ENCODE peak calls at places on chromosomes 3 and 15, in five cellular contexts. T is germinal center, K is Right ventricle myocardium superior, Z is COR-L47, W is myocyte. G is an unnamed sample.

GRCh38 chr3:10338164-10338470 is 17.2 kb upstream of the SEC13 start:
- DNase-seq in Z (no peak), K (no peak), W (no peak), T (no peak), G (no peak)

GRCh38 chr3:4983739-4984510 is 4.7 kb downstream of the BHLHE40 start:
- DNase-seq in T (peak), Z (no peak), K (no peak), W (peak), G (peak)

GRCh38 chr3:152241142-152242067 is 27.3 kb upstream of the MBNL1 start:
- DNase-seq in T (no peak), K (no peak), W (no peak), Z (no peak), G (no peak)

GRCh38 chr3:181326637-181327223 is 337.2 kb upstream of the DNAJC19 start:
- DNase-seq in W (peak), T (peak), Z (peak), K (no peak), G (no peak)

GRCh38 chr15:22811640-22812039 is 25.2 kb downstream of the NIPA1 start:
- DNase-seq in Z (peak), W (peak), T (no peak), K (peak), G (no peak)

GRCh38 chr3:162376761-162377160 is 880.2 kb downstream of the OTOL1 start:
- DNase-seq in Z (no peak), K (no peak), T (no peak), W (peak), G (no peak)

GRCh38 chr3:23304424-23304823 is 101.3 kb downstream of the UBE2E2 start:
- DNase-seq in K (no peak), W (peak), T (no peak), Z (no peak), G (no peak)

GRCh38 chr15:72227720-72228119 is 3.3 kb downstream of the PKM start:
- DNase-seq in K (no peak), T (no peak), W (peak), Z (no peak), G (peak)

GRCh38 chr15:48974865-48975264 is 11.1 kb upstream of the SHC4 start:
- DNase-seq in T (no peak), Z (no peak), W (no peak), K (no peak), G (no peak)

GRCh38 chr3:107620534-107620933 is 97.8 kb downstream of the BBX start:
- DNase-seq in K (no peak), Z (no peak), W (no peak), T (no peak), G (no peak)

GRCh38 chr3:160343132-160343531 is 55.9 kb downstream of the IFT80 start:
- DNase-seq in K (no peak), W (peak), Z (peak), T (no peak), G (no peak)

GRCh38 chr15:90232941-90233700 is 620 bp downstream of the CIB1 start:
- DNase-seq in W (peak), T (peak), K (peak), Z (no peak), G (peak)

GRCh38 chr3:98906230-98906629 is 4.7 kb upstream of the DCBLD2 start:
- DNase-seq in W (peak), Z (no peak), K (no peak), T (no peak), G (no peak)

GRCh38 chr3:115624898-115625297 is 1.6 kb downstream of the GAP43 start:
- DNase-seq in K (no peak), W (no peak), Z (no peak), T (no peak), G (no peak)

GRCh38 chr3:11641683-11642407 is 1.9 kb downstream of the VGLL4 start:
- DNase-seq in T (no peak), W (peak), K (no peak), Z (no peak), G (no peak)

GRCh38 chr3:23667536-23668429 is 138.0 kb upstream of the UBE2E1 start:
- DNase-seq in T (no peak), K (no peak), Z (no peak), W (no peak), G (no peak)

GRCh38 chr3:29977360-29977759 is 629.0 kb upstream of the TGFBR2 start:
- DNase-seq in Z (no peak), W (no peak), K (no peak), T (no peak), G (no peak)

GRCh38 chr15:100588638-100589242 is 13.2 kb downstream of the LINS1 start:
- DNase-seq in W (no peak), Z (no peak), T (no peak), K (no peak), G (no peak)

GRCh38 chr3:65811050-65811766 is 227.5 kb downstream of the MAGI1 start:
- DNase-seq in T (no peak), K (peak), W (peak), Z (no peak), G (no peak)

GRCh38 chr3:184361532-184361931 is at the start of the genes CLCN2 and POLR2H:
- DNase-seq in T (peak), K (peak), W (peak), Z (peak), G (no peak)

GRCh38 chr3:178352300-178353021 is 183.8 kb upstream of the KCNMB2 start:
- DNase-seq in W (peak), K (no peak), T (no peak), Z (peak), G (no peak)

GRCh38 chr3:123610331-123610730 is 25.5 kb upstream of the HACD2 start:
- DNase-seq in T (peak), W (no peak), K (no peak), Z (no peak), G (no peak)

GRCh38 chr3:11331101-11331500 is 58.9 kb downstream of the ATG7 start:
- DNase-seq in W (peak), Z (no peak), T (no peak), K (no peak), G (no peak)

GRCh38 chr3:151686257-151686656 is 47.5 kb upstream of the AADACL2 start:
- DNase-seq in W (no peak), T (no peak), Z (no peak), K (no peak), G (no peak)

GRCh38 chr15:95957854-95958253 is 372.6 kb upstream of the NR2F2 start:
- DNase-seq in T (no peak), W (no peak), K (no peak), Z (no peak), G (no peak)

G was measured in CD14-positive monocyte.